ENCODE peak calls at places on chromosomes 7 and 10, in nine cellular contexts. B, C, N, W, R, O, A, U and S are unnamed samples.

GRCh38 chr10:119461380-119461779 is 81.1 kb downstream of the RGS10 start:
- DNase-seq in B (no peak), C (no peak), N (peak), W (no peak), R (peak), O (no peak), A (no peak), U (no peak), S (no peak)

GRCh38 chr7:151001546-151001945 is 10.7 kb downstream of the NOS3 start:
- DNase-seq in B (no peak), C (no peak), N (no peak), W (no peak), R (no peak), O (no peak), A (no peak), U (peak), S (no peak)

GRCh38 chr7:22555476-22555875 is 55.5 kb upstream of the STEAP1B start:
- DNase-seq in B (no peak), C (no peak), N (no peak), W (no peak), R (no peak), O (no peak), A (no peak), U (no peak), S (no peak)

GRCh38 chr7:39733881-39734571 is 110.7 kb downstream of the RALA start:
- DNase-seq in B (peak), C (no peak), N (no peak), W (no peak), R (no peak), O (no peak), A (no peak), U (no peak), S (peak)

GRCh38 chr10:78529262-78529661 is 495.6 kb downstream of the RPS24 start:
- DNase-seq in B (no peak), C (no peak), N (no peak), W (no peak), R (no peak), O (no peak), A (no peak), U (no peak), S (no peak)

GRCh38 chr10:120514035-120514620 is 57.1 kb downstream of the PLPP4 start:
- DNase-seq in B (peak), C (no peak), N (no peak), W (peak), R (no peak), O (no peak), A (no peak), U (no peak), S (no peak)

GRCh38 chr10:33669861-33670385 is 335.5 kb upstream of the NRP1 start:
- DNase-seq in B (no peak), C (no peak), N (no peak), W (no peak), R (no peak), O (no peak), A (no peak), U (no peak), S (no peak)

GRCh38 chr10:6917125-6917524 is 337.0 kb upstream of the PRKCQ start:
- DNase-seq in B (no peak), C (no peak), N (no peak), W (peak), R (no peak), O (no peak), A (no peak), U (no peak), S (no peak)

GRCh38 chr10:78804356-78805032 is 264.3 kb upstream of the ZMIZ1 start:
- DNase-seq in B (no peak), C (no peak), N (no peak), W (no peak), R (peak), O (no peak), A (peak), U (no peak), S (no peak)

GRCh38 chr10:14884082-14884481 is 5.4 kb downstream of the SUV39H2 start:
- DNase-seq in B (no peak), C (no peak), N (no peak), W (no peak), R (no peak), O (no peak), A (no peak), U (no peak), S (no peak)

GRCh38 chr7:17608114-17608833 is 309.8 kb downstream of the AHR start:
- DNase-seq in B (no peak), C (no peak), N (no peak), W (no peak), R (no peak), O (no peak), A (no peak), U (no peak), S (no peak)

GRCh38 chr10:70779685-70780369 is 5.3 kb downstream of the TBATA start:
- DNase-seq in B (peak), C (no peak), N (no peak), W (no peak), R (no peak), O (no peak), A (no peak), U (no peak), S (no peak)

GRCh38 chr10:28679941-28680752 is 2.8 kb downstream of the BAMBI start:
- DNase-seq in B (peak), C (no peak), N (no peak), W (peak), R (no peak), O (no peak), A (no peak), U (no peak), S (no peak)

GRCh38 chr7:124879103-124879502 is 50.5 kb downstream of the POT1 start:
- DNase-seq in B (no peak), C (no peak), N (no peak), W (no peak), R (no peak), O (no peak), A (no peak), U (no peak), S (no peak)

GRCh38 chr7:30179016-30179436 is 44.2 kb downstream of the MTURN start:
- DNase-seq in B (no peak), C (no peak), N (no peak), W (peak), R (no peak), O (no peak), A (no peak), U (no peak), S (no peak)

GRCh38 chr10:132457328-132458070 is 60.5 kb downstream of the PWWP2B start:
- DNase-seq in B (no peak), C (no peak), N (no peak), W (no peak), R (peak), O (no peak), A (no peak), U (peak), S (no peak)

GRCh38 chr7:142889825-142890224 is 4.3 kb upstream of the TRPV6 start:
- DNase-seq in B (no peak), C (no peak), N (peak), W (no peak), R (no peak), O (no peak), A (no peak), U (no peak), S (no peak)

GRCh38 chr7:16814987-16815386 is 10.2 kb upstream of the AGR2 start:
- DNase-seq in B (peak), C (no peak), N (no peak), W (no peak), R (no peak), O (no peak), A (no peak), U (no peak), S (no peak)

GRCh38 chr10:73838008-73838567 is 26.7 kb upstream of the NDST2 start:
- DNase-seq in B (no peak), C (no peak), N (no peak), W (no peak), R (no peak), O (no peak), A (no peak), U (no peak), S (no peak)

GRCh38 chr7:43735802-43736603 is 6.7 kb upstream of the COA1 start:
- DNase-seq in B (peak), C (no peak), N (no peak), W (no peak), R (no peak), O (no peak), A (no peak), U (no peak), S (no peak)

GRCh38 chr7:94252124-94252523 is 142.6 kb upstream of the COL1A2 start:
- DNase-seq in B (no peak), C (no peak), N (no peak), W (no peak), R (no peak), O (no peak), A (no peak), U (no peak), S (no peak)

GRCh38 chr7:56092789-56093531 is at the start of gene PHKG1:
- DNase-seq in B (no peak), C (peak), N (peak), W (peak), R (peak), O (peak), A (peak), U (peak), S (peak)

GRCh38 chr10:48520594-48520993 is 84.3 kb downstream of the ARHGAP22 start:
- DNase-seq in B (no peak), C (no peak), N (peak), W (no peak), R (no peak), O (no peak), A (no peak), U (no peak), S (no peak)

GRCh38 chr10:128896183-128896805 is 570.7 kb upstream of the MGMT start:
- DNase-seq in B (no peak), C (peak), N (no peak), W (no peak), R (peak), O (no peak), A (no peak), U (no peak), S (no peak)

GRCh38 chr10:101570764-101571572 is 17.1 kb downstream of the POLL start:
- DNase-seq in B (peak), C (no peak), N (no peak), W (peak), R (no peak), O (no peak), A (no peak), U (peak), S (peak)

GRCh38 chr7:102129636-102130370 is 156.9 kb upstream of the SH2B2 start:
- DNase-seq in B (no peak), C (no peak), N (no peak), W (no peak), R (no peak), O (no peak), A (no peak), U (no peak), S (no peak)

GRCh38 chr7:128117691-128118090 is 86.5 kb upstream of the LRRC4 start:
- DNase-seq in B (no peak), C (no peak), N (no peak), W (no peak), R (no peak), O (no peak), A (peak), U (no peak), S (no peak)

GRCh38 chr7:7118822-7119221 is 63.5 kb upstream of the C1GALT1 start:
- DNase-seq in B (no peak), C (no peak), N (no peak), W (no peak), R (no peak), O (no peak), A (no peak), U (no peak), S (no peak)

GRCh38 chr10:83656924-83657323 is 482.4 kb upstream of the GHITM start:
- DNase-seq in B (no peak), C (no peak), N (no peak), W (no peak), R (no peak), O (no peak), A (no peak), U (no peak), S (no peak)

GRCh38 chr10:123526356-123527079 is 139.6 kb upstream of the GPR26 start:
- DNase-seq in B (no peak), C (no peak), N (no peak), W (no peak), R (no peak), O (no peak), A (no peak), U (no peak), S (no peak)

GRCh38 chr10:44281089-44281613 is 103.7 kb downstream of the CXCL12 start:
- DNase-seq in B (no peak), C (peak), N (no peak), W (no peak), R (peak), O (no peak), A (peak), U (no peak), S (no peak)

GRCh38 chr10:129601737-129602136 is 134.7 kb downstream of the MGMT start:
- DNase-seq in B (no peak), C (no peak), N (no peak), W (no peak), R (no peak), O (no peak), A (no peak), U (no peak), S (no peak)

GRCh38 chr7:97004237-97004930 is 969 bp upstream of the DLX6 start:
- DNase-seq in B (no peak), C (no peak), N (no peak), W (no peak), R (no peak), O (no peak), A (no peak), U (no peak), S (no peak)

GRCh38 chr7:111987115-111987826 is 218.9 kb downstream of the DOCK4 start:
- DNase-seq in B (no peak), C (no peak), N (no peak), W (no peak), R (no peak), O (no peak), A (no peak), U (no peak), S (no peak)

GRCh38 chr10:129023057-129023456 is 444.0 kb upstream of the MGMT start:
- DNase-seq in B (no peak), C (peak), N (no peak), W (no peak), R (peak), O (no peak), A (peak), U (no peak), S (no peak)

GRCh38 chr7:34718867-34719266 is 60.8 kb downstream of the NPSR1 start:
- DNase-seq in B (no peak), C (no peak), N (no peak), W (no peak), R (no peak), O (no peak), A (no peak), U (no peak), S (no peak)

DNA sequence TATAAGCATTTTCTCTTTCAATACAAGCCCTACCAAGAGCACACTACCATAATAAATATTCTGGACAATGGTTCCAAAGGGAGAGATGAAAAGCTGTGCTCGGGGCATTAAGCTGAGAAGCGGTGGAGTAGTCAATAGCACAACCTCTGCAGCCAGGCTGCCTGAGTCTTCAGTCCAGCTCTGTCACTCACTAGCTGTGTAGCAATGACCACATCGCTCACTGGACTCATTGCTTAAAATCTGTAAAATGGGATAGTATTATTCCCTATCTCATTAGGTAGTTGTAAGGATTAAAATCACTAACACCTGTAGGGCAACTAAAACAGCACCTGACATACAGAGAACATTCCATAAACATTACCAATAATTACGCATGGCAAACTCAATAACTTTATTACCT is 199.9 kb upstream of the KLF14 start:
- DNase-seq in B (no peak), C (no peak), N (no peak), W (no peak), R (no peak), O (no peak), A (no peak), U (no peak), S (no peak)
- TF ChIP-seq POLR2A in B (no peak), C (no peak), N (no peak), W (no peak), R (no peak), O (no peak), A (no peak), U (no peak), S (no peak)

GRCh38 chr10:103672345-103672744 is 178.8 kb downstream of the NEURL1 start:
- DNase-seq in B (no peak), C (peak), N (no peak), W (no peak), R (no peak), O (no peak), A (no peak), U (no peak), S (no peak)
- TF ChIP-seq POLR2A in B (no peak), C (no peak), N (no peak), W (no peak), R (no peak), O (no peak), A (no peak), U (no peak), S (no peak)

DNA sequence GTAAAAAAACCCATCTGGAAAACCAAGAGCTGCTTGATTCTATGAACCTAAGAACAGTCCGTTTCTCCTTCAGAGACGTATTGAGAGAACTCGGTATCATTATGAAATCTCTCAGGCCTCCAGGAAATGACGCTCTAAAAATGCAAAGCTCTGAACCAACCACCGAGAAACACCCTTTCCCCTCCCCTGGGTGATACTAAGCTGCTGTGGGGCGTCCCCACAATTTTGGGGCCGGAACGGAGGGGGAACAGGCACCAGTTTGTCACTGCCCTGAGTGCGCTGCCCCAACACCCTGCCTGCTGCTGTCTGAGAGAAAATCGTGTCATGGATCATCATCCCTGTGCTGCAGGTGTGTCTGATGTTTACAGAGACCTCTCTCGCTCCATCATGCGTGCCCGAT is 509.5 kb downstream of the DNAJB6 start:
- DNase-seq in B (no peak), C (no peak), N (no peak), W (no peak), R (no peak), O (no peak), A (no peak), U (no peak), S (no peak)
- TF ChIP-seq POLR2A in B (no peak), C (no peak), N (no peak), W (no peak), R (no peak), O (no peak), A (no peak), U (no peak), S (no peak)

GRCh38 chr7:106284516-106285050 is at the start of gene NAMPT:
- DNase-seq in B (peak), C (no peak), N (peak), W (peak), R (peak), O (peak), A (peak), U (peak), S (peak)
- TF ChIP-seq POLR2A in B (no peak), C (peak), N (no peak), W (peak), R (peak), O (peak), A (peak), U (peak), S (no peak)

GRCh38 chr7:50317221-50317678 is 12.7 kb downstream of the IKZF1 start:
- DNase-seq in B (peak), C (no peak), N (no peak), W (no peak), R (no peak), O (no peak), A (no peak), U (no peak), S (no peak)
- TF ChIP-seq POLR2A in B (no peak), C (no peak), N (no peak), W (no peak), R (no peak), O (no peak), A (no peak), U (no peak), S (no peak)

GRCh38 chr7:76204147-76204546 is 2.5 kb downstream of the SRRM3 start:
- DNase-seq in B (no peak), C (no peak), N (no peak), W (no peak), R (no peak), O (no peak), A (no peak), U (no peak), S (no peak)

GRCh38 chr7:76201732-76202665 is at the start of gene SRRM3:
- DNase-seq in B (peak), C (peak), N (peak), W (peak), R (peak), O (peak), A (peak), U (peak), S (peak)

GRCh38 chr7:76206633-76207032 is 4.9 kb downstream of the SRRM3 start:
- DNase-seq in B (no peak), C (no peak), N (no peak), W (no peak), R (no peak), O (no peak), A (no peak), U (no peak), S (no peak)

GRCh38 chr7:76198202-76198601 is 3.5 kb upstream of the SRRM3 start:
- DNase-seq in B (no peak), C (no peak), N (no peak), W (no peak), R (no peak), O (no peak), A (no peak), U (no peak), S (no peak)

GRCh38 chr7:76202666-76203030 is 952 bp downstream of the SRRM3 start:
- DNase-seq in B (no peak), C (no peak), N (no peak), W (no peak), R (no peak), O (no peak), A (no peak), U (no peak), S (no peak)
- TF ChIP-seq POLR2A in B (no peak), C (no peak), N (no peak), W (no peak), R (no peak), O (no peak), A (no peak), U (no peak), S (no peak)